ENCODE peak calls at places on chromosomes 1 and 21, in four cellular contexts. N is SJSA1, X is PC-3, A is Peyer's patch. Q is an unnamed sample.

GRCh38 chr21:42193131-42193671 is 25.7 kb upstream of the ABCG1 start:
- DNase-seq in N (no peak), X (peak; percentile 27), A (no peak), Q (no peak)

GRCh38 chr1:184461321-184461720 is 74.5 kb downstream of the C1orf21 start:
- DNase-seq in N (no peak), X (no peak), A (no peak), Q (no peak)

GRCh38 chr1:156510709-156511108 is 10.1 kb upstream of the MEF2D start:
- DNase-seq in N (no peak), X (no peak), A (peak; percentile 80), Q (no peak)

GRCh38 chr1:9728451-9729295 is 77.1 kb downstream of the PIK3CD start:
- DNase-seq in N (no peak), X (no peak), A (peak; percentile 69), Q (no peak)

GRCh38 chr1:147504801-147505303 is 36.4 kb upstream of the BCL9 start:
- DNase-seq in N (no peak), X (peak; percentile 49), A (no peak), Q (peak; percentile 81)

GRCh38 chr1:115314765-115315164 is 23.3 kb downstream of the NGF start:
- DNase-seq in N (peak; percentile 76), X (peak; percentile 78), A (no peak), Q (no peak)

GRCh38 chr1:9413143-9413876 is 120.6 kb downstream of the SPSB1 start:
- DNase-seq in N (peak; percentile 78), X (peak; percentile 85), A (peak; percentile 84), Q (peak; percentile 37)

GRCh38 chr1:240312872-240313271 is 221.2 kb downstream of the FMN2 start:
- DNase-seq in N (peak; percentile 89), X (peak; percentile 80), A (no peak), Q (no peak)

GRCh38 chr1:44012941-44013609 is 18.2 kb downstream of the SLC6A9 start:
- DNase-seq in N (no peak), X (no peak), A (no peak), Q (no peak)

GRCh38 chr1:167441222-167441621 is 77.1 kb downstream of the CD247 start:
- DNase-seq in N (no peak), X (peak; percentile 21), A (no peak), Q (no peak)
- H3K36me3 ChIP-seq in N (no peaks in the 10 kb centered on the region), X (no peaks in the 10 kb centered on the region), A (no peaks in the 10 kb centered on the region), Q (no peaks in the 10 kb centered on the region)

GRCh38 chr1:86705633-86705985 is 1.2 kb downstream of the SH3GLB1 start:
- DNase-seq in N (no peak), X (peak; percentile 18), A (no peak), Q (no peak)
- H3K4me3 ChIP-seq in N (peak overlapping the region; percentile 81), X (peak overlapping the region; percentile 92), A (peak overlapping the region; percentile 74), Q (peak overlapping the region; percentile 91)

GRCh38 chr21:43797925-43798715 is 8.7 kb downstream of the RRP1 start:
- DNase-seq in N (no peak), X (no peak), A (no peak), Q (no peak)
- H3K36me3 ChIP-seq in N (peaks cover 96% of the 10 kb centered on the region), X (peaks cover 90% of the 10 kb centered on the region), A (peaks cover 96% of the 10 kb centered on the region), Q (peaks cover 66% of the 10 kb centered on the region)

DNA sequence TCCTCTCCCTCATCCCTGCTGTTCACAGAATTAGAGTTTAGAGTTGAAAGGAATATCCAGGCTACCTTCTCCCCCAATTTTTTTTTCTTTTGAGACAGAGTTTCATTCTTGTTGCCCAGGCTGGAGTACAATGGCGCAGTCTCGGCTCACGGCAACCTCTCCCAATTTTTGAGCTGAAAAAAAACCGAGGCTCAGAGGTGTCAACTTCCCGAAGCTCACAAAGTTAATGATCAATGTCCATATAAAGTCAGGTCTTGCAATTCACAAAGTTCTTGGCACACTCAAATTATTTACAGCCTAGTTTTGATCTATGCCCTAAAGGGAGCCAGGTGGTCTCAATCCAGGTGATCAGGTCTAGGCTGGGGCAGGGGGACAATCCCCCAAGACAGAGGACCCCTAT is 797 bp upstream of the LEFTY1 start:
- DNase-seq in N (no peak), X (no peak), A (no peak), Q (no peak)
- H3K4me3 ChIP-seq in N (no peak overlapping the region), X (no peak overlapping the region), A (no peak overlapping the region), Q (no peak overlapping the region)

GRCh38 chr21:29056005-29056404 is 17.4 kb downstream of the CCT8 start:
- DNase-seq in N (no peak), X (peak; percentile 57), A (no peak), Q (no peak)

GRCh38 chr21:29056538-29057050 is 16.9 kb downstream of the CCT8 start:
- DNase-seq in N (no peak), X (no peak), A (no peak), Q (no peak)

GRCh38 chr21:29053011-29053553 is 20.4 kb downstream of the CCT8 start:
- DNase-seq in N (no peak), X (no peak), A (no peak), Q (no peak)

GRCh38 chr21:29053656-29054055 is 19.8 kb downstream of the CCT8 start:
- DNase-seq in N (no peak), X (no peak), A (no peak), Q (no peak)

DNA sequence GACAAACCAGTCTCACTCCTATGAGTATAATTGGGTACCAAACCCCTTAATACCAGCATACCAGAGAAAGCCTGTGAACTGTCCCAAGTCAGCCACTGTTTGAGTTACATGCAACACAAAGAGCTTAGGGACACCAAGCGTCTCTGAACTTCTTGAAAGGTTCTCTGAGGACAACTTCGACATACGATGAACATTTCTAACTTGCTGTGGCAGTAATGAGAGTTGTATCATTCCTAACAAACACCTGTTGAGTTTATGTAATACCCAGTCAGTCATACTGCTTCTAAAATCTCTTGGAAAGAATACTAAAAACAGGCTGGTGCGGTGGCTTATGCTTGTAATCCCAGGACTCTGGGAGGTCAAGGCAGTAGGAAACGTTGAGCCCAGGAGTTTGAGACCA is 18.4 kb downstream of the CCT8 start:
- DNase-seq in N (no peak), X (no peak), A (no peak), Q (no peak)
- H3K36me3 ChIP-seq in N (peaks cover 94% of the 10 kb centered on the region), X (peaks cover 74% of the 10 kb centered on the region), A (peaks cover 95% of the 10 kb centered on the region), Q (peaks cover 91% of the 10 kb centered on the region)

GRCh38 chr1:46174448-46175231 is at the start of gene TSPAN1:
- DNase-seq in N (no peak), X (no peak), A (peak; percentile 46), Q (no peak)

GRCh38 chr1:46179138-46180081 is 3.1 kb upstream of the P3R3URF start:
- DNase-seq in N (peak; percentile 77), X (peak; percentile 89), A (peak; percentile 92), Q (peak; percentile 88)

GRCh38 chr1:46173361-46173856 is 1.5 kb upstream of the TSPAN1 start:
- DNase-seq in N (no peak), X (no peak), A (peak; percentile 36), Q (peak; percentile 54)

GRCh38 chr1:46175243-46175642 is 356 bp downstream of the TSPAN1 start:
- DNase-seq in N (no peak), X (no peak), A (peak; percentile 34), Q (no peak)

GRCh38 chr1:46176211-46176865 is at the start of gene P3R3URF:
- DNase-seq in N (no peak), X (no peak), A (no peak), Q (no peak)
- H3K4me3 ChIP-seq in N (no peak within 1 kb of the TSS), X (no peak within 1 kb of the TSS), A (no peak within 1 kb of the TSS), Q (no peak within 1 kb of the TSS)

GRCh38 chr21:32316363-32317215 is 17.9 kb downstream of the MRAP start:
- DNase-seq in N (no peak), X (no peak), A (no peak), Q (no peak)

GRCh38 chr21:32312321-32312720 is 13.7 kb downstream of the MRAP start:
- DNase-seq in N (no peak), X (no peak), A (no peak), Q (no peak)

GRCh38 chr21:32312976-32313375 is 14.3 kb downstream of the MRAP start:
- DNase-seq in N (no peak), X (no peak), A (no peak), Q (no peak)

GRCh38 chr21:32315511-32316362 is 17.1 kb downstream of the MRAP start:
- DNase-seq in N (no peak), X (no peak), A (no peak), Q (no peak)

GRCh38 chr21:32314806-32315205 is 16.2 kb downstream of the MRAP start:
- DNase-seq in N (no peak), X (no peak), A (no peak), Q (no peak)
- H3K36me3 ChIP-seq in N (peaks cover 66% of the 10 kb centered on the region), X (peaks cover 71% of the 10 kb centered on the region), A (peaks cover 56% of the 10 kb centered on the region), Q (peaks cover 65% of the 10 kb centered on the region)

GRCh38 chr1:1166642-1167415 is 6.9 kb upstream of the TTLL10 start:
- DNase-seq in N (no peak), X (no peak), A (no peak), Q (no peak)
- H3K4me3 ChIP-seq in N (no peak overlapping the region), X (no peak overlapping the region), A (peak overlapping the region; percentile 73), Q (no peak overlapping the region)

GRCh38 chr1:22525211-22525610 is 38.1 kb upstream of the EPHA8 start:
- DNase-seq in N (no peak), X (no peak), A (no peak), Q (no peak)

GRCh38 chr1:22526098-22526497 is 37.2 kb upstream of the EPHA8 start:
- DNase-seq in N (no peak), X (no peak), A (no peak), Q (no peak)

GRCh38 chr1:22526677-22527076 is 36.6 kb upstream of the EPHA8 start:
- DNase-seq in N (no peak), X (no peak), A (no peak), Q (no peak)

GRCh38 chr1:22524481-22524880 is 38.8 kb upstream of the EPHA8 start:
- DNase-seq in N (no peak), X (no peak), A (no peak), Q (no peak)

DNA sequence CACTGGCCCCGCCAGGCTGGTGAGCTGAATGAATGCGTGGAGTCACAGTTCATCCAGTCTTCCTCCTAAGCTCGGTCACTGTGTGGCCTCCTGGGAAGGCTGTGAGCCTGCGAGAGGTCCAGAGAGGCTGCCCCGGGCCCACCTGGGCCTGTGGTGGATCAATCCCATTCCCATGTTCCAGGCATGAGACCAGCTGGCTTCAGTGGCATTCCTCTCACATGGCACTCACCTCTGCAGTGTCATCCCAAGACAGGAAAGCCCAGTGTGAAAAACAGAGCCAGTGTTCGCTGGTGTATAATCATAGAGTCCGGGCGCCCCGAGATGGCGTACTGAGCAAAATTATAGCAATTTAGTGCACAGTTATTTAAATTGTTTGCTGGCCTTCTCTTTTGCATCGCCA is 37.6 kb upstream of the EPHA8 start:
- DNase-seq in N (no peak), X (no peak), A (no peak), Q (no peak)
- H3K36me3 ChIP-seq in N (peaks cover 39% of the 10 kb centered on the region), X (peaks cover 20% of the 10 kb centered on the region), A (peaks cover 67% of the 10 kb centered on the region), Q (peaks cover 14% of the 10 kb centered on the region)

GRCh38 chr1:57164584-57164983 is 198.8 kb upstream of the C8B start:
- DNase-seq in N (no peak), X (no peak), A (no peak), Q (no peak)

GRCh38 chr1:57163789-57164188 is 198.0 kb upstream of the C8B start:
- DNase-seq in N (no peak), X (no peak), A (no peak), Q (no peak)

GRCh38 chr1:57172040-57172439 is 206.2 kb upstream of the C8B start:
- DNase-seq in N (no peak), X (no peak), A (no peak), Q (no peak)

GRCh38 chr1:57165546-57165945 is 199.7 kb upstream of the C8B start:
- DNase-seq in N (no peak), X (no peak), A (no peak), Q (no peak)

GRCh38 chr1:57167997-57168396 is 202.2 kb upstream of the C8B start:
- DNase-seq in N (no peak), X (no peak), A (no peak), Q (no peak)
- H3K4me3 ChIP-seq in N (no peak overlapping the region), X (no peak overlapping the region), A (no peak overlapping the region), Q (no peak overlapping the region)

Q was measured in SJCRH30.